ENCODE peak calls at places on chromosomes 16 and 17, in five cellular contexts. One of them, this sample, is unnamed.

GRCh38 chr17:65434878-65435277 is 126.6 kb downstream of the AXIN2 start:
- DNase-seq in upper lobe of left lung: no peak
- DNase-seq in GM12865: no peak
- DNase-seq in PC-9: no peak
- DNase-seq in mucosa of descending colon: no peak
- DNase-seq in this sample: no peak

GRCh38 chr17:81164464-81165245 is 652 bp upstream of the PVALEF start:
- DNase-seq in PC-9: no peak
- DNase-seq in mucosa of descending colon: no peak
- DNase-seq in GM12865: no peak
- DNase-seq in upper lobe of left lung: no peak
- DNase-seq in this sample: no peak

GRCh38 chr17:59485018-59485417 is 80.4 kb upstream of the DHX40 start:
- DNase-seq in GM12865: no peak
- DNase-seq in upper lobe of left lung: no peak
- DNase-seq in PC-9: no peak
- DNase-seq in mucosa of descending colon: no peak
- DNase-seq in this sample: no peak

GRCh38 chr17:76687278-76688164 is 23.2 kb downstream of the MXRA7 start:
- DNase-seq in mucosa of descending colon: no peak
- DNase-seq in PC-9: no peak
- DNase-seq in GM12865: no peak
- DNase-seq in upper lobe of left lung: no peak
- DNase-seq in this sample: no peak

GRCh38 chr16:51152691-51153261 is 1.7 kb upstream of the SALL1 start:
- DNase-seq in GM12865: no peak
- DNase-seq in upper lobe of left lung: no peak
- DNase-seq in PC-9: no peak
- DNase-seq in mucosa of descending colon: no peak
- DNase-seq in this sample: no peak

GRCh38 chr17:77687921-77688320 is 270.6 kb upstream of the TNRC6C start:
- DNase-seq in mucosa of descending colon: no peak
- DNase-seq in PC-9: no peak
- DNase-seq in upper lobe of left lung: no peak
- DNase-seq in GM12865: no peak
- DNase-seq in this sample: no peak

GRCh38 chr17:50151041-50151936 is 812 bp upstream of the PPP1R9B start:
- DNase-seq in upper lobe of left lung: peak
- DNase-seq in GM12865: peak
- DNase-seq in PC-9: peak
- DNase-seq in mucosa of descending colon: peak
- DNase-seq in this sample: peak

GRCh38 chr16:49858200-49859129 is 2.6 kb upstream of the ZNF423 start:
- DNase-seq in PC-9: no peak
- DNase-seq in GM12865: peak
- DNase-seq in mucosa of descending colon: peak
- DNase-seq in upper lobe of left lung: no peak
- DNase-seq in this sample: peak

GRCh38 chr16:3347586-3347985 is 8.1 kb upstream of the OR2C1 start:
- DNase-seq in GM12865: no peak
- DNase-seq in mucosa of descending colon: no peak
- DNase-seq in PC-9: no peak
- DNase-seq in upper lobe of left lung: no peak
- DNase-seq in this sample: no peak

GRCh38 chr16:83744521-83744981 is 63.2 kb upstream of the HSBP1 start:
- DNase-seq in mucosa of descending colon: peak
- DNase-seq in PC-9: peak
- DNase-seq in upper lobe of left lung: peak
- DNase-seq in GM12865: no peak
- DNase-seq in this sample: peak

GRCh38 chr17:42405963-42406495 is 17.0 kb downstream of the CAVIN1 start:
- DNase-seq in GM12865: peak
- DNase-seq in PC-9: peak
- DNase-seq in mucosa of descending colon: peak
- DNase-seq in upper lobe of left lung: peak
- DNase-seq in this sample: peak

GRCh38 chr17:13346081-13346533 is 255.6 kb downstream of the HS3ST3A1 start:
- DNase-seq in GM12865: no peak
- DNase-seq in PC-9: no peak
- DNase-seq in upper lobe of left lung: no peak
- DNase-seq in mucosa of descending colon: no peak
- DNase-seq in this sample: no peak

GRCh38 chr17:1907818-1908698 is 78.3 kb downstream of the RPA1 start:
- DNase-seq in upper lobe of left lung: no peak
- DNase-seq in GM12865: peak
- DNase-seq in mucosa of descending colon: no peak
- DNase-seq in PC-9: no peak
- DNase-seq in this sample: no peak

GRCh38 chr17:76417499-76418143 is 33.2 kb downstream of the SPHK1 start:
- DNase-seq in mucosa of descending colon: peak
- DNase-seq in PC-9: no peak
- DNase-seq in GM12865: no peak
- DNase-seq in upper lobe of left lung: no peak
- DNase-seq in this sample: no peak

GRCh38 chr16:9092963-9093477 is 1.6 kb downstream of the HAPSTR1 start:
- DNase-seq in PC-9: peak
- DNase-seq in mucosa of descending colon: peak
- DNase-seq in upper lobe of left lung: peak
- DNase-seq in GM12865: peak
- DNase-seq in this sample: peak

GRCh38 chr16:30557397-30557949 is 701 bp downstream of the ZNF764 start:
- DNase-seq in PC-9: no peak
- DNase-seq in GM12865: no peak
- DNase-seq in upper lobe of left lung: no peak
- DNase-seq in mucosa of descending colon: peak
- DNase-seq in this sample: no peak

GRCh38 chr17:76726766-76727718 is at the start of gene METTL23:
- DNase-seq in PC-9: peak
- DNase-seq in GM12865: peak
- DNase-seq in mucosa of descending colon: peak
- DNase-seq in upper lobe of left lung: peak
- DNase-seq in this sample: peak

GRCh38 chr17:14803781-14804180 is 461.3 kb downstream of the PMP22 start:
- DNase-seq in PC-9: no peak
- DNase-seq in GM12865: no peak
- DNase-seq in mucosa of descending colon: no peak
- DNase-seq in upper lobe of left lung: no peak
- DNase-seq in this sample: no peak

GRCh38 chr17:81664051-81664470 is 2.3 kb downstream of the OXLD1 start:
- DNase-seq in GM12865: no peak
- DNase-seq in PC-9: no peak
- DNase-seq in mucosa of descending colon: no peak
- DNase-seq in upper lobe of left lung: peak
- DNase-seq in this sample: no peak

GRCh38 chr16:22945361-22945760 is 131.4 kb downstream of the HS3ST2 start:
- DNase-seq in mucosa of descending colon: no peak
- DNase-seq in GM12865: no peak
- DNase-seq in PC-9: no peak
- DNase-seq in upper lobe of left lung: no peak
- DNase-seq in this sample: no peak

GRCh38 chr16:10990378-10990777 is 46.0 kb downstream of the CLEC16A start:
- DNase-seq in PC-9: no peak
- DNase-seq in mucosa of descending colon: no peak
- DNase-seq in upper lobe of left lung: no peak
- DNase-seq in GM12865: no peak
- DNase-seq in this sample: no peak

GRCh38 chr16:30063893-30064745 is 1.4 kb upstream of the ALDOA start:
- DNase-seq in PC-9: peak
- DNase-seq in upper lobe of left lung: peak
- DNase-seq in GM12865: peak
- DNase-seq in mucosa of descending colon: peak
- DNase-seq in this sample: peak

GRCh38 chr16:69083306-69083941 is 22.0 kb upstream of the HAS3 start:
- DNase-seq in mucosa of descending colon: no peak
- DNase-seq in upper lobe of left lung: peak
- DNase-seq in PC-9: no peak
- DNase-seq in GM12865: no peak
- DNase-seq in this sample: no peak
- TF ChIP-seq CTCF in mucosa of descending colon: no peak
- TF ChIP-seq CTCF in upper lobe of left lung: peak
- TF ChIP-seq CTCF in PC-9: peak
- TF ChIP-seq CTCF in GM12865: peak
- TF ChIP-seq CTCF in this sample: no peak

DNA sequence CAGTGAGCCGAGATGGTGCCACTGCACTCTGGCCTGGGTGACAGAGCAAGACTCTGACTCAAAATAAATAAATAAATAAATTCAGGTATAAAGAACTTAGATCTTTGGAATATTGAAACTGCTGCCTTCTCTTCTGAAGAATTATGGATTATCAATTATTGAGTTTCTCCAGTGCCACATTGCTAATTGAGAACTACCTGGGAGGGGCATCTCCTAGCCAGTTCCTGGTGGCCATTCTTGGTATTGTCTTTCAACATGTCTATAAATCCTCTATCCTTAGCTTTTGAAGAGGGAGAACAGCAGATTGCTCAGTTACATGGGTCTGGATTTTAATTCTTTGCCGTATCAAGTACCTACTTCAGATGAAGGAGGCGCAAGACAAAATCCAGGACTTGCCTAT is 29.2 kb downstream of the CALCOCO2 start:
- DNase-seq in upper lobe of left lung: no peak
- DNase-seq in GM12865: no peak
- DNase-seq in mucosa of descending colon: no peak
- DNase-seq in PC-9: no peak
- DNase-seq in this sample: no peak
- TF ChIP-seq CTCF in upper lobe of left lung: no peak
- TF ChIP-seq CTCF in GM12865: peak
- TF ChIP-seq CTCF in mucosa of descending colon: no peak
- TF ChIP-seq CTCF in PC-9: peak
- TF ChIP-seq CTCF in this sample: no peak

GRCh38 chr16:86637744-86638143 is 59.4 kb downstream of the FOXL1 start:
- DNase-seq in upper lobe of left lung: no peak
- DNase-seq in mucosa of descending colon: no peak
- DNase-seq in GM12865: no peak
- DNase-seq in PC-9: no peak
- DNase-seq in this sample: no peak
- TF ChIP-seq CTCF in upper lobe of left lung: no peak
- TF ChIP-seq CTCF in mucosa of descending colon: no peak
- TF ChIP-seq CTCF in GM12865: no peak
- TF ChIP-seq CTCF in PC-9: no peak
- TF ChIP-seq CTCF in this sample: no peak

DNA sequence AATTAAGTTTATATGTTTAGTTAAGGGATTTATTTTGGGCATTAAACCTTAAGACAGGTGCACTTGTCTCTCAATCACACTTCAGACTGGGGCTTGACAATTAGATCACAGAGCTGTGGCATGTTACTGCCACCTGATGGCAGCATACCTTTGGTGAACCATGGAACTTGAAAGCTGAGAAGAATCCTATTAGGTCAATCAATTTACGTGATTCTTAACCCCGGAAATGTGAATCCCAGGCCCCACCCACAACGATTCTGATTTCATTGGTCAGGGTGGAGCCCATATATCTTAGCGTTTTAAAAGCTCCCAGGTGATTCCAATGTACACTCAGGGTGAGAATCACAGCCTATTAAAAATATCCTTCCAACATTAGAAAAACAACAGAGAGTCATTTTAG is 91.0 kb downstream of the GSG1L start:
- DNase-seq in mucosa of descending colon: peak
- DNase-seq in upper lobe of left lung: no peak
- DNase-seq in PC-9: peak
- DNase-seq in GM12865: peak
- DNase-seq in this sample: no peak
- TF ChIP-seq CTCF in mucosa of descending colon: no peak
- TF ChIP-seq CTCF in upper lobe of left lung: peak
- TF ChIP-seq CTCF in PC-9: peak
- TF ChIP-seq CTCF in GM12865: peak
- TF ChIP-seq CTCF in this sample: no peak

GRCh38 chr16:263944-264343 is 11.8 kb downstream of the RGS11 start:
- DNase-seq in PC-9: no peak
- DNase-seq in mucosa of descending colon: no peak
- DNase-seq in GM12865: no peak
- DNase-seq in upper lobe of left lung: no peak
- DNase-seq in this sample: no peak
- TF ChIP-seq CTCF in PC-9: no peak
- TF ChIP-seq CTCF in mucosa of descending colon: no peak
- TF ChIP-seq CTCF in GM12865: no peak
- TF ChIP-seq CTCF in upper lobe of left lung: no peak
- TF ChIP-seq CTCF in this sample: no peak

GRCh38 chr17:61837175-61838051 is 25.9 kb downstream of the BRIP1 start:
- DNase-seq in mucosa of descending colon: peak
- DNase-seq in upper lobe of left lung: peak
- DNase-seq in PC-9: peak
- DNase-seq in GM12865: peak
- DNase-seq in this sample: peak
- TF ChIP-seq CTCF in mucosa of descending colon: peak
- TF ChIP-seq CTCF in upper lobe of left lung: peak
- TF ChIP-seq CTCF in PC-9: peak
- TF ChIP-seq CTCF in GM12865: peak
- TF ChIP-seq CTCF in this sample: peak

DNA sequence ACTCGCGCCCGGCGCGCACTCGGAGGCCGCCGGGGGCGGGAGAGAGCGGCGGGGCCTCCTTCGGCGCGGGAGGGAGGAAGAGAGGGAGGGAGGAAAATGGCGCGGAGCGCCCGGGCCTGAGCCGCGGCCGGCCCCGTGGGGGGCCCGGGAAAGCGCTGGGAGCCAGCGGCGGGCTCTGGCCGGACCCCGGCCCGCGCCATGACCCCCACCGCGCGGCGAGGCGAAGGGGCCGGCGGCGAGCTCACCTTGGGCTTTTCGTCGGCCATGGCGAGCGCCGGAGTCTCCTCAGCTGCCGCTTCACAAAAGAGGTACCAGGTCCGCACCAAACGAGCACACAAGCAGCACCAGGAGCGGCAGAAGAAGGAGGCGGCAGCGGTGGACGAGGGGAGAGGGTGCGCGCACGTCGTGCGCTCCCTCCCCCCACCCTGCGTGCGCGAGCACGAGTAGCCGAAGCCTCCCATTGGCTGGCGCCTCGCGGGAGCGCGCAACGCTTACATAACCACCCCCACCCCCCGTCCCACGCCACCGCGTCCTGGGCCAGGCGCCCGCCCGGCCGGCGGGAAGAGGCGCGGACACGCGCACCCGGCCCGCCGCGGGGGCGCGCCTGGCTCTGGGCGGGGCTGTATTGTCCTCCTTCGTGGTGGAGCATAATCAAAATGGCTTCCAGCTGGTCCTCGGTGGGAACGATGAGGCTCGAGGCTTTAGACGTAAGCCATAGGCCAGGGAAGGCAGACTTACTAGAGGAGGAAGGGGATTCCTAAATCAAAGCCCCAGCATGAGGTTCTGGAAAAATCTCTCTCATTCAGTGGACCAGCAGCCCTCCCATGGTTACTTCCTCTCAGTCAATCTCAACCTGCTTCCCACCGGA is at the start of gene SUMO2:
- DNase-seq in mucosa of descending colon: peak
- DNase-seq in GM12865: peak
- DNase-seq in PC-9: peak
- DNase-seq in upper lobe of left lung: peak
- DNase-seq in this sample: peak
- TF ChIP-seq CTCF in mucosa of descending colon: peak
- TF ChIP-seq CTCF in GM12865: peak
- TF ChIP-seq CTCF in PC-9: no peak
- TF ChIP-seq CTCF in upper lobe of left lung: peak
- TF ChIP-seq CTCF in this sample: no peak

DNA sequence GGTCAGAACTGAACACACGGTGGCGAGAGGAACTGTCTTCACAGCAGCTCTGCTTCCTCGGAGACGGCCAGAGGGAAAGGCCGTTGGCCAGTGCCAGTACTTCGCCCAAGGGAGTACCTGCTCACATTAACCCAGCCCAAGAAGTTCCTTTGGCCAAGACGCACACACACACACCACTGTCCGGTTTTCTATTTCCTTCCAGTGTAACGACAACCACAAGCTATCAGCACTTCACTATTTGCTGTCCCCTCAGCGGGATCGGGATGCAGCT is 735 bp upstream of the GGNBP2 start:
- DNase-seq in PC-9: peak
- DNase-seq in GM12865: peak
- DNase-seq in mucosa of descending colon: no peak
- DNase-seq in upper lobe of left lung: peak
- DNase-seq in this sample: no peak
- TF ChIP-seq CTCF in PC-9: no peak
- TF ChIP-seq CTCF in GM12865: peak
- TF ChIP-seq CTCF in mucosa of descending colon: no peak
- TF ChIP-seq CTCF in upper lobe of left lung: no peak
- TF ChIP-seq CTCF in this sample: no peak

This sample was measured in activated B cell treated with CpG ODN at 0.5 μM for 24 hours.